ENCODE peak calls at places on chromosomes 13 and 19, in four cellular contexts. M is transverse colon; N is CD8-positive, alpha-beta T cell; X is progenitor cell of endocrine pancreas. O is an unnamed sample.

GRCh38 chr13:95779522-95779921 is 102.6 kb downstream of the DNAJC3 start:
- DNase-seq in N (no peak), M (no peak), X (no peak), O (no peak)

GRCh38 chr13:98279473-98280175 is 102.6 kb upstream of the RNF113B start:
- DNase-seq in N (no peak), M (no peak), X (no peak), O (no peak)

GRCh38 chr13:22214184-22214583 is 543.3 kb downstream of the FGF9 start:
- DNase-seq in X (no peak), N (no peak), M (no peak), O (no peak)

GRCh38 chr13:26873174-26873698 is 112.7 kb upstream of the GPR12 start:
- DNase-seq in N (no peak), M (no peak), X (no peak), O (no peak)

GRCh38 chr13:79457948-79458347 is 23.0 kb upstream of the NDFIP2 start:
- DNase-seq in X (no peak), N (no peak), M (no peak), O (no peak)

GRCh38 chr19:12194827-12195500 is 32.1 kb downstream of the ZNF136 start:
- DNase-seq in X (no peak), N (peak), M (peak), O (no peak)

GRCh38 chr19:18266863-18267686 is 7.2 kb downstream of the IQCN start:
- DNase-seq in N (no peak), M (no peak), X (no peak), O (no peak)

GRCh38 chr19:14871619-14872230 is 14.2 kb downstream of the OR7A17 start:
- DNase-seq in N (no peak), X (no peak), M (no peak), O (no peak)

GRCh38 chr19:3047307-3048189 is 14.7 kb downstream of the TLE5 start:
- DNase-seq in X (peak), N (peak), M (peak), O (peak)

GRCh38 chr19:47296036-47296435 is 13.6 kb upstream of the C5AR1 start:
- DNase-seq in M (peak), X (peak), N (peak), O (peak)

GRCh38 chr13:31236211-31236786 is 36.5 kb downstream of the B3GLCT start:
- DNase-seq in M (no peak), N (no peak), X (no peak), O (no peak)

GRCh38 chr13:23365652-23366051 is 67.8 kb downstream of the SACS start:
- DNase-seq in X (no peak), N (no peak), M (no peak), O (no peak)

GRCh38 chr19:19507354-19507753 is 8.0 kb downstream of the TSSK6 start:
- DNase-seq in X (no peak), N (no peak), M (no peak), O (no peak)

GRCh38 chr19:38817081-38817480 is 4.3 kb upstream of the LGALS4 start:
- DNase-seq in M (no peak), X (no peak), N (no peak), O (no peak)

GRCh38 chr13:68440874-68441273 is 1210.7 kb upstream of the PCDH9 start:
- DNase-seq in N (no peak), M (no peak), X (no peak), O (no peak)

GRCh38 chr19:15374796-15375440 is 4.7 kb downstream of the AKAP8 start:
- DNase-seq in N (no peak), M (no peak), X (no peak), O (no peak)

GRCh38 chr13:80235131-80235530 is 105.8 kb downstream of the SPRY2 start:
- DNase-seq in N (no peak), M (no peak), X (no peak), O (no peak)

GRCh38 chr13:26022538-26023292 is 29.1 kb downstream of the SHISA2 start:
- DNase-seq in M (no peak), X (no peak), N (no peak), O (peak)

GRCh38 chr19:17389957-17390664 is 3.9 kb downstream of the CCDC194 start:
- DNase-seq in X (no peak), N (no peak), M (no peak), O (no peak)

GRCh38 chr19:9934132-9934950 is 2.0 kb downstream of the OLFM2 start:
- DNase-seq in N (peak), M (peak), X (peak), O (peak)

GRCh38 chr13:113959198-113959597 is 14.7 kb downstream of the C13orf46 start:
- DNase-seq in N (no peak), X (no peak), M (no peak), O (no peak)

DNA sequence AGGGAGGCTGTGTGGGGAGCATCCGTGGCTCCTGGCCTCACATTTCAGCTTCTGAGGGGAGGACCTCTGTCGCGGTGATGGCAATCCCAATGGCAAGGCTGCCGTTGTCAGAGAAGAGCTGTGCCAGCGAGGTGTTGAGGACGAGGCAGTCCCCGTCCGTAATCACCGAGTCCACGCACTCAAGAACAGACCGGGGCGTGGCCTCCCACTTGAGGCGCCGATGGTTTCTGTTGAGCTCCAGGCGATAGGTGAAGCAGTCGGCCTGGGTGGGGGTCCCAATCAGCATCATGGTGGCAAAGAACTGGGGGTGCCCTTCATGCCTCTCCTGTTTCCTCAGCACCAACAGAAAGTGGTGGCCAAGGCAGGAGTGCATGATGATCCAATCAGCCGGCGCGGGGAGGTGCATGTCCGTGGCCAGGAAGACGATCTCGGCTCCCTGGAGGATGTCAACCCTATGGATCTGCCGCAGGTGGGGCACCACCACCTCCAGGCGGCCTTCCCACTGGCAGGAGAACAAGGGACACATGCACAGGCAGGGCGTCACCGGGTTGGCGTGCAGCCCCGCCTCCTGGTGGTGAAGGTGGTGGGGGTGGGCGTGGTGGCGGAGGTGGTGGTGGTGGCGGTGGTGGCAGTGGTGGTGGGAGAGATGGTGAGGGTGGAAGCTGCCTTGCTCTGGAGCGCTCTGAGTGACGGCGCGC is 68.1 kb downstream of the SIAH3 start:
- DNase-seq in N (no peak), X (no peak), M (no peak), O (no peak)
- TF ChIP-seq CTCF in N (no peak), X (no peak), M (no peak), O (no peak)

GRCh38 chr13:42364613-42365000 is 92.7 kb downstream of the AKAP11 start:
- DNase-seq in N (no peak), X (no peak), M (no peak), O (no peak)
- TF ChIP-seq CTCF in N (no peak), X (no peak), M (no peak), O (no peak)

GRCh38 chr19:29527500-29528328 is 1.9 kb downstream of the VSTM2B start:
- DNase-seq in N (no peak), M (no peak), X (no peak), O (no peak)

GRCh38 chr19:29525901-29526729 is at the start of gene VSTM2B:
- DNase-seq in M (no peak), X (no peak), N (no peak), O (no peak)

GRCh38 chr19:29524912-29525870 is 603 bp upstream of the VSTM2B start:
- DNase-seq in X (no peak), M (no peak), N (no peak), O (no peak)

GRCh38 chr19:29528350-29528945 is 2.7 kb downstream of the VSTM2B start:
- DNase-seq in X (peak), M (peak), N (peak), O (peak)

GRCh38 chr19:29526730-29527499 is 1.1 kb downstream of the VSTM2B start:
- DNase-seq in M (no peak), X (no peak), N (no peak), O (no peak)
- TF ChIP-seq CTCF in M (no peak), X (no peak), N (no peak), O (no peak)

GRCh38 chr19:31387662-31388175 is 38.5 kb upstream of the TSHZ3 start:
- DNase-seq in N (no peak), X (no peak), M (no peak), O (no peak)
- TF ChIP-seq CTCF in N (no peak), X (no peak), M (no peak), O (no peak)

DNA sequence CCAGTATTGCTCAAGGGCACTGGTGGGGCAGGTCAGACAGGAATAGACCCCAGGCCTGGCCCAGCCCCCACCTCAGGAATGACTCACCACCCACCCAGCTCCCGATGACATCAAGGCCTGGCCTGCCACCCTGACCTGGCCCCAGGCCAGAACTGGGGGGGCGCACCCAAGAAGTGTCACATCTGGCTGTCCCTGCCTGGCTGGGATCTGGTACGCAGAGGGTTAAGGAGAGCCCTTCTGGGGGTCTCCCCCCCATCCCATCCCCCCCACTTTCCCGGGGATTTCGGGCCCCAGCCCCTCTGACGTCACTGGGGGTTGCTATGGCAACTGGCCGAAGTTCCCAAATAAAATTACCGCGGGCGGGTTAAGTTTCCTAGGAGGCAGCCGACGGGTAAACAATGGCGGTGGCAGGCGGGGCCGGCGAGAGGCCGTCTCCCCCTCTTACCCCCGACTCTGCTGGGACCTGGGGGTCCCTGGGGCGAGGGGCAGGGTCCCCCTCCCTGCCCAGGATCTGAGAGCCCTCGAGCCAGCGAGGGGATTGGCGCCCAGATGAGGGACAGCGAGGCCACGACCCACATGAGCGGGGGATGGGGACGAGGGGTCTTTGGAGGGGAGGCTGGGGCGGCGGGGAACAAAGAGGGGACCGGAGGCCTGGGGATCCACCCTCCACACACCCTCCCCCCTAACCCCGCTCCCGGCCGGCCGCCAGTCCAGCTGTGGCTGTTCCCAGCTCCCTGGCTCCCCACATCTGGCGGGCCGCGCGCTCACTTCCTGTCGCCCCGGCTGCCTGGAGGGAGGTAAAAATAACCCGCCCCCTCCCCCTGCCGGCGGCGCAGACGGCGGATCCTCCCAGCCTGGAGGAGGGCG is 29.7 kb upstream of the NANOS3 start:
- DNase-seq in M (peak), X (peak), N (peak), O (peak)
- TF ChIP-seq CTCF in M (peak), X (peak), N (no peak), O (no peak)

GRCh38 chr19:37227996-37228395 is 10.0 kb downstream of the ZNF383 start:
- DNase-seq in N (peak), M (no peak), X (peak), O (no peak)
- TF ChIP-seq CTCF in N (peak), M (peak), X (peak), O (peak)

DNA sequence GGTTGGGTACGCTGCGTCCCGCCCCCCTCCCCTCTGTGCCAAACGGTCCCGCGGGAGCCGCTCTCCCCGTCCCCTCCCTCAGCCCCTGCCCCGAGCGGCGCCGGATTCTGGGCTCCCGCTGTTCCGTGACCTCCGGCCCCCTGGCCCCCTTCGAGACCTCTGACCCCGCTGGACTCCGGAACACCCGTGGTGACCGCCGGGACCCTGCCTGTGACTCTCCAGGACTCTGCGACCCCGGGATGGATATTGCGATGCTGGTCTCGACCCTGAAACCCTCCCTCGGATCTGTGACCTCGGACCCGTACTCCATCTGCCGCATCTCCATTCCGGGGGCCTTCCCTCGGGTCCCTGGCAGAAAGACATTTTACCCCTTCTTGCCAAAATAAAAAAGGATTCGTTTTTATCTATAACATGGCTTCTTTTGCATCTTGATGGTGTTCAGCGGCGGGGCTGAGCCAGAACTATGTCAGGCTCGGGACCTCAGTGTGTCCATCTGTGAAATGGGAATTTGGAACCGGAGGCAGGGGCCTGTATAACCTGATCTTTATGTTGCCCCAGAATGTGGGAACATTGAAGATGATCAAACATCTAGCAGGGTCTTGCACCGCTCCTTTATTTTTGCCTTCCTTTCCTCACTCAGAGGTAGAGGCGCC is 654 bp upstream of the MEGF8 start:
- DNase-seq in N (no peak), M (peak), X (no peak), O (no peak)
- TF ChIP-seq CTCF in N (peak), M (no peak), X (peak), O (peak)

DNA sequence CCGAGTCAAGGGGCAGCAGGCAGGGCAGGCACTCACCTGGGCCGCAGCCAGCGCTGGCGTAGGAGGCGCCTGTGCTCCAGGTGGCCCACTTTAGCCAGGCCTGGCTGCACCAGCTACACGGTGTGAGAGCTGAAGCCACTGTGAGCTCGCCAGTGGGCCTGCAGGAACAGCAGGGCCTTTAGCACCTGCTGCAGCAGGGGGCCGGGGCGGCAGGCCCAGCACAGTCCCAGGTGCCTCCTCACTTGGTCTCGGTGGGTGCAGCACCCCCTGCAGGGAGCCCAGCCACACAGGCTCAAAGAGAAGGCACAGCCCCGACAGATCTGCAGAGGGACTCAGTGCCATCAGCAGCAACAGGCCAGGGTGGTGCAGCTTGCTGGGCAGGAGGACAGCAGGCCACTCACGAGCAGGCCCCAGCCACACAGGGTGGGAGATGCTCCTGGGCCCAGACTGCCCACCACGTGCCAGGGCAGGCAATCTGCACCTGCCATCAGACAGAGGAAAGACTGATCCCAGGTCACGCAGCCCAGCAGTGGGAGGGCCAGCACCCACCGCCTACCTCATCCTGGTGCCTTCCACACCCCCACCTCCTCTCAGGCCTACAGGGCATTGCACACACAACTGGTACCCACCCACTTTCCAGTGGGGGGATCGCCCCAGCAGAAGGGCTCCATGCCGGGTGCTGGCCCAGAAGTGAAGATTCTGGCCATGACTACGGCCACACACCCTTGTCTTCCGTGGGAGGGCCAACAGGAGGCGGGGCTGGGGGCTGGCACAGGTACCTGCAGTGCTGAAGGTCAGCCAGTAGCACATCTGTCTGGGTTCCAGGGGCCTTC is 15.8 kb downstream of the ARHGAP33 start:
- DNase-seq in X (no peak), N (no peak), M (no peak), O (no peak)
- TF ChIP-seq CTCF in X (peak), N (no peak), M (no peak), O (no peak)

GRCh38 chr19:53394522-53394973 is 401 bp upstream of the ZNF765 start:
- DNase-seq in N (no peak), M (peak), X (peak), O (no peak)

GRCh38 chr19:53389591-53390377 is 5.2 kb upstream of the ZNF765 start:
- DNase-seq in X (no peak), M (no peak), N (no peak), O (no peak)

DNA sequence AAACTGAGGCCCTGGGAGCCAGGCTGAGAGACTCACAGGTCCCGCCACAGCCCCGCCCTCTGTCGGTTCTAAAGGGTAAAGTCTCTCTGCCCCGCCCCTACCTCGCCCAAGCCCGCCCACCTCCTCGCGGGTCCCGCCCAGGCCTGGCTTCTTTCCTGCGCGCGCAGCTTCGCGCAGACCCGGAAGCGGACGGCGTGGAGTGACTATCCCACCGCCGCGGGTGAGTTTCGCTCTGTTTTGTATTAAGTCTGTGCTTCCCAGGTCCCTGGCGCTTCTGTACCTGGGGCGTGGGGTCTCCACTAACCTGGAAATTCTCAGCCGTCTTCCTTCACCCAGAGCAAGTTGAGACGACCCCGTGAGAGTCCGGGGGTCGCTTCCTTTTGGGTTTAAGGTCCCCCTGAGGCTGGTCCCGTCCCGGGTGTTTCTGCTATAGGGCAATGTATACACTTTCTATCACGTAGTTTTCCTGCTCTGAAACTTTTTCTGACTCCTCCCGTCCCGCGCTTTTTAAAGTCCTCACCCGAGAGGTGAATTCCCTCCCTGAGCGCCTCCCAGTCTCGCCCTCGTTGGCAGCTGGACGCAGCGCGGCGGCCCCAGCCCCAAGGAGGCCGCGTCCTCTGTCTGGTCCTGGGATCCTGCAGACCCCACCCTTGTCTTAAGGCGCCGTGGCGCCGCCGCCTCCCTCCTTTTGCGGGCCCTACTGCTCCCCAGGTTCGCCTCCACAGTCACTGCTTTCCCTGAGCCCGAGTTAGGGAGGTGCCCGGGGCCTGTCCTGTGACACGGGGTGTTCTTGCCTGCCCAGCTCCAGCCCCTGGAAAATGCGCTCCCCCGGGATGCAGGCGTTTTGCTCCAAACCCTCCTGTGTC is at the start of gene ZNF765:
- DNase-seq in N (peak), X (peak), M (peak), O (peak)
- TF ChIP-seq CTCF in N (peak), X (peak), M (peak), O (peak)